ENCODE peak calls at places on chromosomes 11 and 22, in four cellular contexts. P is lower leg skin, Q is epithelial cell of proximal tubule, M is AG04449. T is an unnamed sample.

GRCh38 chr11:72585762-72586590 is 88.2 kb downstream of the PDE2A start:
- DNase-seq in Q (no peak), P (peak; percentile 56), M (no peak), T (peak; percentile 16)

GRCh38 chr22:23398701-23399366 is 181.3 kb downstream of the IGLL1 start:
- DNase-seq in Q (no peak), P (no peak), M (no peak), T (no peak)

GRCh38 chr22:21026783-21027692 is 5.3 kb downstream of the SLC7A4 start:
- DNase-seq in P (no peak), Q (no peak), M (no peak), T (no peak)

GRCh38 chr11:31995031-31995430 is 95.8 kb upstream of the RCN1 start:
- DNase-seq in P (no peak), M (no peak), Q (no peak), T (no peak)

GRCh38 chr11:808427-809286 is 1.1 kb upstream of the RPLP2 start:
- DNase-seq in P (no peak), M (no peak), Q (no peak), T (no peak)

GRCh38 chr11:19673924-19674390 is 38.7 kb upstream of the NAV2 start:
- DNase-seq in Q (no peak), P (peak; percentile 69), M (no peak), T (no peak)

GRCh38 chr22:30806391-30806861 is 111.8 kb downstream of the OSBP2 start:
- DNase-seq in Q (no peak), M (no peak), P (no peak), T (peak; percentile 14)

GRCh38 chr11:111937461-111937769 is 272 bp downstream of the DIXDC1 start:
- DNase-seq in M (no peak), P (no peak), Q (no peak), T (no peak)

GRCh38 chr11:58742981-58743880 is 11.5 kb upstream of the GLYAT start:
- DNase-seq in Q (no peak), P (no peak), M (no peak), T (no peak)

GRCh38 chr11:18754308-18754707 is 28.3 kb upstream of the IGSF22 start:
- DNase-seq in M (no peak), Q (no peak), P (no peak), T (no peak)

GRCh38 chr11:11667056-11667455 is 45.3 kb upstream of the GALNT18 start:
- DNase-seq in P (no peak), M (no peak), Q (no peak), T (no peak)

GRCh38 chr11:36817336-36817965 is 219.4 kb upstream of the RAG2 start:
- DNase-seq in P (no peak), Q (peak; percentile 16), M (no peak), T (no peak)

GRCh38 chr22:43276311-43276710 is 66.9 kb downstream of the SCUBE1 start:
- DNase-seq in P (no peak), Q (no peak), M (no peak), T (no peak)

GRCh38 chr11:16607675-16608644 is 130.5 kb upstream of the C11orf58 start:
- DNase-seq in Q (no peak), P (peak; percentile 51), M (peak; percentile 45), T (no peak)

GRCh38 chr11:17293308-17293707 is 16.8 kb downstream of the NUCB2 start:
- DNase-seq in Q (no peak), P (no peak), M (no peak), T (no peak)

GRCh38 chr22:35312198-35313059 is 12.7 kb downstream of the TOM1 start:
- DNase-seq in Q (peak; percentile 75), P (no peak), M (peak; percentile 61), T (no peak)

GRCh38 chr22:26170112-26170492 is 840 bp downstream of the SEZ6L start:
- DNase-seq in Q (no peak), M (no peak), P (no peak), T (no peak)

GRCh38 chr11:6443269-6444003 is 2.6 kb upstream of the HPX start:
- DNase-seq in Q (no peak), M (no peak), P (peak; percentile 38), T (no peak)

GRCh38 chr11:133927690-133928627 is 28.8 kb downstream of the IGSF9B start:
- DNase-seq in Q (no peak), P (peak; percentile 61), M (no peak), T (no peak)

GRCh38 chr22:27895600-27895999 is 23.5 kb downstream of the PITPNB start:
- DNase-seq in Q (no peak), P (no peak), M (no peak), T (no peak)

GRCh38 chr22:27892064-27892463 is 27.0 kb downstream of the PITPNB start:
- DNase-seq in Q (no peak), P (no peak), M (no peak), T (no peak)

GRCh38 chr22:27888310-27888709 is 30.7 kb downstream of the PITPNB start:
- DNase-seq in M (no peak), P (no peak), Q (no peak), T (no peak)

GRCh38 chr22:27896251-27896650 is 22.8 kb downstream of the PITPNB start:
- DNase-seq in Q (no peak), P (no peak), M (no peak), T (no peak)

GRCh38 chr22:27892811-27893210 is 26.2 kb downstream of the PITPNB start:
- DNase-seq in P (no peak), Q (no peak), M (no peak), T (no peak)
- H3K4me3 ChIP-seq in P (no peak overlapping the region), Q (no peak overlapping the region), M (no peak overlapping the region), T (no peak overlapping the region)

DNA sequence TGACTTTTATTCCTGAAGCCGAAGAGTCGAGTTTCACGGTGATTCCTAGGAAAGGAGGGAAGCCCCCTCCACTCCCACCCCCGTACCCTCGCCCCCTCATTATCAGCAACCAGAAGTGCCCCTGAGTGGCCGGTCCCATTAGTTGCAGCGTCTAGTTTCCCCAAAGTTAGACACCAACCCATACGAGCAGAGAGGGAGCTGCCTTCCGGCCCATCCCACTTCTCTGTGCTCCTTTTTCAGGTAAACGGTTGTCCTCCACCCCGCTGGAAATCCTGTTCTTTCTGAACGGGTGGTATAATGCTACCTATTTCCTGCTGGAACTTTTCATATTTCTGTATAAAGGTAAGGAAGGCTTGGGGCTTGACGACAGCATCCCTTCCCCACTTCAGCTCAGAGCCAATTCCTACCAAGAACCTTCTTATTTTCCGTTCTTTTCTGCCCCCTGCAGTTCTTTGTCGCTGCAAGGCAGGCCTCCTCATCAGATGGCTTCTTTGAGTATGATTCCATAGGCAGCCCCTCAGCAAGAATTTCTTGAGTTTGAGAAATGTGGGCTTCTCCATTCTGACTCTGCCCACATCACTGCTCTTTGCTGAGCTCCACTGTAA is 706 bp downstream of the TMEM216 start:
- DNase-seq in P (no peak), M (no peak), Q (no peak), T (no peak)
- TF ChIP-seq CTCF in P (no peak), M (peak; percentile 34), Q (peak; percentile 38), T (peak; percentile 40)

GRCh38 chr22:38698407-38699094 is 2.2 kb downstream of the JOSD1 start:
- DNase-seq in P (no peak), M (no peak), Q (no peak), T (no peak)
- H3K4me3 ChIP-seq in P (no peak overlapping the region), M (peak overlapping the region; percentile 80), Q (peak overlapping the region; percentile 73), T (peak overlapping the region; percentile 59)

GRCh38 chr22:32820131-32820882 is 18.8 kb downstream of the TIMP3 start:
- DNase-seq in Q (no peak), P (no peak), M (no peak), T (no peak)

GRCh38 chr22:32826537-32826936 is 25.0 kb downstream of the TIMP3 start:
- DNase-seq in Q (no peak), P (no peak), M (no peak), T (no peak)

GRCh38 chr22:32822188-32822877 is 20.8 kb downstream of the TIMP3 start:
- DNase-seq in P (no peak), Q (no peak), M (no peak), T (no peak)

GRCh38 chr22:32824531-32825315 is 23.2 kb downstream of the TIMP3 start:
- DNase-seq in P (no peak), M (no peak), Q (no peak), T (no peak)

GRCh38 chr22:32823024-32823730 is 21.7 kb downstream of the TIMP3 start:
- DNase-seq in M (no peak), P (no peak), Q (no peak), T (no peak)
- TF ChIP-seq CTCF in M (peak; percentile 45), P (no peak), Q (peak; percentile 68), T (peak; percentile 59)

GRCh38 chr11:9153651-9154050 is 62.3 kb upstream of the SCUBE2 start:
- DNase-seq in M (no peak), P (no peak), Q (no peak), T (no peak)
- H3K4me3 ChIP-seq in M (no peak overlapping the region), P (no peak overlapping the region), Q (no peak overlapping the region), T (no peak overlapping the region)

DNA sequence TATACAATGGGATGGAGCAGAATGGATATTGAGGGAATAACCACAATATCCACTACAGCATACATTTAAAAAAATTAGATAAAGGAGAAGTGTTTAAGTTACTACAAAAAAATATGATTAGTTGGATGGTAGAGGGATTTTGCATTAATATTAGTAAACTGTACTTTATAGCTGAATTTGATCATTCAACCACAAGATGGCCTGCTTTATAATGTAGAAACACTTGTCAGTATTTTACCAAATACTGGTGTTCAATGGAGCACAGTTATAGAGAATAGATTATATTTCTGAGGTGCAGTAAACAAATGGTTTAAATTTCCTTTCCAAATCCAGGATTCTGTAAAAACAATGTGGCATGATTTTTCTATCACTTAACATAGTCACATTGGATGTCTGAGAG is 818.8 kb upstream of the CHORDC1 start:
- DNase-seq in Q (no peak), P (no peak), M (no peak), T (no peak)
- TF ChIP-seq CTCF in Q (no peak), P (no peak), M (no peak), T (no peak)

DNA sequence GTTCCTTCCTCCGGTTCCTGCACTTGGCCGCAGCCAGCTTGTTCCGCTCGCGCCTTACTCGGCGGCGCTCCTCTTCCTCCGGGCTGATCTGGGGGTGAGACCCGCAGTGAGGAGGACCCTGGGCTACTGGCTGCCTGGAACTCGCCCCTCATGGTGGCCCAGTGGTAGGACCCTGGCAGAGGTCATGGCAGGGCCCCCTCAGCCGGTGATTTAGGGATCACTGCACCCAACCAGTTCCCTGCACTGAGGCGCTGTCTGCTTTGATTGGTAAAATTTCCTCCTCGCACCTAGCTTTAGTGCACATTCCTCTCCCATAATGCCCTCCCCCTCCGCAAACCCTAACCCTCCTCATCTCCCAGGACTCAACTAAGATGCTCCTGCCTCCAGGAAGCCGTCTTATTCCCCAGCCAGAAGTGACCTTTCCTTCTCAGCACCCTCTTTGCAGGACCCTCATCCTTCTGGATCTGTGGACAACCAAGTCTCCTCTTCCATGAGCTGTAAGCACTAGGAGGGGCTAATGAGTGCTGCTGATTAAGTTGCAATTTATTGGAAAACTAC is 3.6 kb downstream of the CCDC85B start:
- DNase-seq in M (no peak), Q (no peak), P (no peak), T (no peak)
- H3K4me3 ChIP-seq in M (peak overlapping the region; percentile 8), Q (no peak overlapping the region), P (no peak overlapping the region), T (no peak overlapping the region)

GRCh38 chr11:41431784-41432183 is 27.7 kb downstream of the LRRC4C start:
- DNase-seq in P (no peak), Q (no peak), M (no peak), T (no peak)
- TF ChIP-seq CTCF in P (no peak), Q (peak; percentile 89), M (no peak), T (peak; percentile 61)